ENCODE peak calls at places on chromosome 2, in ten cellular contexts. B, P, I, T, X, H, A, M, E and N are unnamed samples.

GRCh38 chr2:196592912-196593881 is 46.3 kb upstream of the CCDC150 start:
- DNase-seq in B (peak), P (no peak), I (no peak), T (peak), X (no peak), H (peak), A (peak), M (no peak), E (peak), N (peak)

GRCh38 chr2:86357392-86357963 is 20.1 kb upstream of the REEP1 start:
- DNase-seq in B (no peak), P (no peak), I (no peak), T (no peak), X (no peak), H (no peak), A (no peak), M (no peak), E (no peak), N (no peak)

GRCh38 chr2:27651056-27651455 is 12.4 kb downstream of the SUPT7L start:
- DNase-seq in B (no peak), P (no peak), I (no peak), T (no peak), X (no peak), H (no peak), A (no peak), M (no peak), E (no peak), N (no peak)

GRCh38 chr2:134228493-134228903 is 25.4 kb upstream of the MGAT5 start:
- DNase-seq in B (no peak), P (no peak), I (no peak), T (peak), X (no peak), H (no peak), A (no peak), M (no peak), E (no peak), N (no peak)

GRCh38 chr2:7016884-7017283 is 99.7 kb downstream of the RNF144A start:
- DNase-seq in B (no peak), P (no peak), I (no peak), T (no peak), X (no peak), H (no peak), A (no peak), M (no peak), E (no peak), N (no peak)

GRCh38 chr2:219769044-219770030 is 141.9 kb downstream of the SLC4A3 start:
- DNase-seq in B (no peak), P (no peak), I (no peak), T (no peak), X (no peak), H (peak), A (no peak), M (no peak), E (peak), N (no peak)

GRCh38 chr2:17271401-17271800 is 246.8 kb downstream of the RAD51AP2 start:
- DNase-seq in B (no peak), P (no peak), I (no peak), T (no peak), X (no peak), H (peak), A (no peak), M (no peak), E (no peak), N (no peak)

GRCh38 chr2:178426388-178426787 is 24.6 kb downstream of the PRKRA start:
- DNase-seq in B (no peak), P (no peak), I (no peak), T (no peak), X (no peak), H (no peak), A (no peak), M (no peak), E (no peak), N (no peak)

GRCh38 chr2:43605079-43605655 is 9.3 kb upstream of the THADA start:
- DNase-seq in B (peak), P (peak), I (no peak), T (peak), X (no peak), H (peak), A (peak), M (no peak), E (no peak), N (no peak)

GRCh38 chr2:105722726-105723297 is 21.9 kb upstream of the NCK2 start:
- DNase-seq in B (no peak), P (no peak), I (no peak), T (no peak), X (no peak), H (no peak), A (no peak), M (no peak), E (no peak), N (no peak)

GRCh38 chr2:25197336-25198208 is 29.2 kb upstream of the POMC start:
- DNase-seq in B (no peak), P (no peak), I (no peak), T (no peak), X (no peak), H (no peak), A (no peak), M (no peak), E (no peak), N (no peak)

GRCh38 chr2:198374375-198375072 is 570.1 kb downstream of the PLCL1 start:
- DNase-seq in B (peak), P (no peak), I (no peak), T (peak), X (peak), H (peak), A (peak), M (no peak), E (no peak), N (no peak)

GRCh38 chr2:88069117-88069516 is 1.5 kb downstream of the SMYD1 start:
- DNase-seq in B (no peak), P (no peak), I (no peak), T (no peak), X (no peak), H (no peak), A (no peak), M (no peak), E (no peak), N (no peak)

GRCh38 chr2:194999771-195000170 is 657.3 kb upstream of the SLC39A10 start:
- DNase-seq in B (no peak), P (no peak), I (no peak), T (no peak), X (no peak), H (no peak), A (no peak), M (no peak), E (no peak), N (no peak)

GRCh38 chr2:63590621-63591408 is 2.1 kb downstream of the MDH1 start:
- DNase-seq in B (no peak), P (no peak), I (no peak), T (peak), X (no peak), H (peak), A (no peak), M (no peak), E (no peak), N (no peak)

GRCh38 chr2:133229974-133230373 is 338.3 kb downstream of the NCKAP5 start:
- DNase-seq in B (no peak), P (no peak), I (no peak), T (no peak), X (no peak), H (no peak), A (no peak), M (no peak), E (no peak), N (no peak)

GRCh38 chr2:17962874-17963273 is 84.4 kb downstream of the KCNS3 start:
- DNase-seq in B (no peak), P (no peak), I (no peak), T (peak), X (no peak), H (no peak), A (no peak), M (no peak), E (no peak), N (no peak)

GRCh38 chr2:174330945-174331619 is 3.7 kb upstream of the SP9 start:
- DNase-seq in B (no peak), P (no peak), I (no peak), T (peak), X (no peak), H (no peak), A (peak), M (no peak), E (no peak), N (no peak)

GRCh38 chr2:37786854-37787253 is 115.4 kb upstream of the CDC42EP3 start:
- DNase-seq in B (no peak), P (no peak), I (no peak), T (no peak), X (no peak), H (no peak), A (no peak), M (no peak), E (no peak), N (no peak)

GRCh38 chr2:7239078-7239477 is 321.9 kb downstream of the RNF144A start:
- DNase-seq in B (no peak), P (no peak), I (no peak), T (no peak), X (no peak), H (no peak), A (no peak), M (no peak), E (no peak), N (no peak)

GRCh38 chr2:1505031-1505441 is 91.8 kb downstream of the TPO start:
- DNase-seq in B (no peak), P (no peak), I (no peak), T (no peak), X (no peak), H (no peak), A (no peak), M (no peak), E (peak), N (peak)

GRCh38 chr2:152036611-152037469 is 62.0 kb downstream of the CACNB4 start:
- DNase-seq in B (peak), P (peak), I (peak), T (peak), X (peak), H (peak), A (peak), M (peak), E (peak), N (no peak)

GRCh38 chr2:122960727-122961641 is 1064.1 kb upstream of the CNTNAP5 start:
- DNase-seq in B (no peak), P (no peak), I (no peak), T (no peak), X (no peak), H (peak), A (peak), M (no peak), E (no peak), N (no peak)

GRCh38 chr2:38076250-38076709 is 329 bp upstream of the CYP1B1 start:
- DNase-seq in B (peak), P (no peak), I (no peak), T (peak), X (peak), H (peak), A (peak), M (no peak), E (peak), N (peak)

GRCh38 chr2:241412144-241412543 is 56.1 kb downstream of the FARP2 start:
- DNase-seq in B (peak), P (no peak), I (no peak), T (no peak), X (no peak), H (peak), A (no peak), M (no peak), E (no peak), N (no peak)

GRCh38 chr2:149441255-149441654 is 110.9 kb downstream of the LYPD6 start:
- DNase-seq in B (no peak), P (no peak), I (no peak), T (no peak), X (no peak), H (no peak), A (no peak), M (no peak), E (no peak), N (no peak)

GRCh38 chr2:234967201-234967873 is 15.5 kb downstream of the SH3BP4 start:
- DNase-seq in B (no peak), P (no peak), I (no peak), T (no peak), X (no peak), H (no peak), A (no peak), M (no peak), E (no peak), N (peak)

GRCh38 chr2:75547345-75548035 is 13.2 kb downstream of the EVA1A start:
- DNase-seq in B (no peak), P (no peak), I (no peak), T (no peak), X (no peak), H (peak), A (no peak), M (no peak), E (no peak), N (no peak)

GRCh38 chr2:29281585-29281984 is 166.4 kb downstream of the CLIP4 start:
- DNase-seq in B (peak), P (no peak), I (no peak), T (no peak), X (no peak), H (peak), A (no peak), M (no peak), E (peak), N (no peak)

GRCh38 chr2:36059684-36060083 is 295.9 kb upstream of the CRIM1 start:
- DNase-seq in B (no peak), P (no peak), I (no peak), T (peak), X (no peak), H (no peak), A (no peak), M (no peak), E (no peak), N (no peak)

GRCh38 chr2:169361706-169362345 is 508 bp downstream of the LRP2 start:
- DNase-seq in B (no peak), P (no peak), I (no peak), T (peak), X (no peak), H (no peak), A (no peak), M (no peak), E (no peak), N (no peak)

GRCh38 chr2:14759086-14759485 is 126.6 kb downstream of the LRATD1 start:
- DNase-seq in B (no peak), P (no peak), I (no peak), T (no peak), X (no peak), H (no peak), A (no peak), M (no peak), E (no peak), N (no peak)

GRCh38 chr2:100247256-100248043 is 74.9 kb downstream of the LONRF2 start:
- DNase-seq in B (no peak), P (no peak), I (no peak), T (no peak), X (no peak), H (no peak), A (no peak), M (no peak), E (no peak), N (peak)

GRCh38 chr2:100016756-100017155 is 125.6 kb downstream of the AFF3 start:
- DNase-seq in B (no peak), P (no peak), I (no peak), T (no peak), X (no peak), H (no peak), A (no peak), M (no peak), E (no peak), N (no peak)